ENCODE peak calls at places on chromosome 18, in seven cellular contexts. M is transverse colon, Q is prostate gland, T is spleen, N is K562, U is sigmoid colon, F is stomach. C is an unnamed sample. For H3K27me3 and H3K9me3, the result is how much of the 10 kb centered on the place peaks cover.

GRCh38 chr18:3493501-3494244 is 43.7 kb downstream of the TGIF1 start:
- DNase-seq in M (no peak), Q (no peak), T (no peak), N (no peak), U (no peak), F (no peak), C (no peak)

GRCh38 chr18:44741070-44741469 is 60.4 kb downstream of the SETBP1 start:
- DNase-seq in M (no peak), Q (no peak), T (no peak), N (no peak), U (no peak), F (no peak), C (no peak)

GRCh38 chr18:37230762-37231161 is 334.8 kb downstream of the CELF4 start:
- DNase-seq in M (no peak), Q (no peak), T (no peak), N (no peak), U (no peak), F (no peak), C (no peak)

GRCh38 chr18:68843467-68844089 is 45.7 kb downstream of the CCDC102B start:
- DNase-seq in M (no peak), Q (no peak), T (no peak), N (no peak), U (no peak), F (no peak), C (no peak)

GRCh38 chr18:36126668-36127067 is 2.5 kb downstream of the SLC39A6 start:
- DNase-seq in M (no peak), Q (no peak), T (no peak), N (no peak), U (no peak), F (no peak), C (no peak)

GRCh38 chr18:67282796-67283195 is 233.7 kb downstream of the DSEL start:
- DNase-seq in M (no peak), Q (no peak), T (no peak), N (no peak), U (no peak), F (no peak), C (no peak)

GRCh38 chr18:27404855-27405254 is 219.7 kb upstream of the CHST9 start:
- DNase-seq in M (no peak), Q (no peak), T (no peak), N (no peak), U (no peak), F (no peak), C (no peak)

GRCh38 chr18:34661464-34662087 is 48.5 kb upstream of the DTNA start:
- DNase-seq in M (no peak), Q (no peak), T (no peak), N (peak), U (no peak), F (no peak), C (no peak)

GRCh38 chr18:26515643-26516495 is 32.5 kb downstream of the KCTD1 start:
- DNase-seq in M (no peak), Q (no peak), T (no peak), N (no peak), U (no peak), F (no peak), C (no peak)

GRCh38 chr18:31099490-31100230 is 2.6 kb downstream of the DSC2 start:
- DNase-seq in M (peak), Q (no peak), T (no peak), N (no peak), U (no peak), F (no peak), C (no peak)

GRCh38 chr18:47863041-47863440 is 67.4 kb downstream of the SMAD2 start:
- DNase-seq in M (no peak), Q (no peak), T (no peak), N (no peak), U (no peak), F (no peak), C (no peak)

GRCh38 chr18:51196811-51197660 is 445 bp downstream of the MEX3C start:
- DNase-seq in M (peak), Q (peak), T (peak), N (peak), U (peak), F (peak), C (peak)

GRCh38 chr18:52409732-52410131 is 69.7 kb downstream of the DCC start:
- DNase-seq in M (peak), Q (no peak), T (no peak), N (no peak), U (no peak), F (no peak), C (no peak)

GRCh38 chr18:48409591-48410094 is 460 bp upstream of the ZBTB7C start:
- DNase-seq in M (no peak), Q (no peak), T (peak), N (no peak), U (no peak), F (no peak), C (no peak)

GRCh38 chr18:46761054-46761769 is 4.4 kb upstream of the ST8SIA5 start:
- DNase-seq in M (no peak), Q (no peak), T (no peak), N (no peak), U (no peak), F (no peak), C (no peak)

GRCh38 chr18:44852818-44853217 is 172.1 kb downstream of the SETBP1 start:
- DNase-seq in M (no peak), Q (no peak), T (no peak), N (no peak), U (no peak), F (no peak), C (no peak)

GRCh38 chr18:3060667-3061580 is 48.0 kb upstream of the LPIN2 start:
- DNase-seq in M (no peak), Q (no peak), T (no peak), N (no peak), U (no peak), F (no peak), C (no peak)

GRCh38 chr18:51236225-51236624 is 38.7 kb upstream of the MEX3C start:
- DNase-seq in M (no peak), Q (no peak), T (no peak), N (peak), U (no peak), F (no peak), C (no peak)

GRCh38 chr18:49813071-49813320 is 337 bp downstream of the ACAA2 start:
- DNase-seq in M (peak), Q (no peak), T (peak), N (peak), U (peak), F (peak), C (peak)

GRCh38 chr18:6203791-6204190 is 210.9 kb downstream of the L3MBTL4 start:
- DNase-seq in M (peak), Q (peak), T (no peak), N (no peak), U (no peak), F (peak), C (peak)

GRCh38 chr18:49061906-49062831 is 111.4 kb upstream of the SMAD7 start:
- DNase-seq in M (no peak), Q (no peak), T (no peak), N (peak), U (no peak), F (no peak), C (no peak)

GRCh38 chr18:34510926-34511325 is 199.2 kb upstream of the DTNA start:
- DNase-seq in M (no peak), Q (no peak), T (no peak), N (no peak), U (no peak), F (no peak), C (no peak)

GRCh38 chr18:59268722-59269562 is 4.3 kb downstream of the RAX start:
- DNase-seq in M (no peak), Q (no peak), T (peak), N (peak), U (no peak), F (no peak), C (no peak)

GRCh38 chr18:78725426-78725825 is 254.2 kb upstream of the SALL3 start:
- DNase-seq in M (no peak), Q (no peak), T (peak), N (no peak), U (peak), F (peak), C (no peak)

GRCh38 chr18:50748243-50749229 is 71.3 kb downstream of the MRO start:
- DNase-seq in M (no peak), Q (no peak), T (no peak), N (no peak), U (no peak), F (no peak), C (no peak)

GRCh38 chr18:55839350-55839749 is 251.4 kb upstream of the TCF4 start:
- DNase-seq in M (no peak), Q (no peak), T (no peak), N (no peak), U (no peak), F (no peak), C (no peak)
- H3K27me3 ChIP-seq in M (under half), Q (under half), T (under half), N (under half), U (under half), F (under half), C (under half)

GRCh38 chr18:61570070-61570469 is 236.8 kb downstream of the CDH20 start:
- DNase-seq in M (no peak), Q (no peak), T (no peak), N (no peak), U (no peak), F (no peak), C (no peak)

GRCh38 chr18:61574665-61575064 is 241.4 kb downstream of the CDH20 start:
- DNase-seq in M (no peak), Q (no peak), T (no peak), N (no peak), U (no peak), F (no peak), C (no peak)

GRCh38 chr18:61572871-61573270 is 239.6 kb downstream of the CDH20 start:
- DNase-seq in M (no peak), Q (no peak), T (no peak), N (no peak), U (no peak), F (no peak), C (no peak)

DNA sequence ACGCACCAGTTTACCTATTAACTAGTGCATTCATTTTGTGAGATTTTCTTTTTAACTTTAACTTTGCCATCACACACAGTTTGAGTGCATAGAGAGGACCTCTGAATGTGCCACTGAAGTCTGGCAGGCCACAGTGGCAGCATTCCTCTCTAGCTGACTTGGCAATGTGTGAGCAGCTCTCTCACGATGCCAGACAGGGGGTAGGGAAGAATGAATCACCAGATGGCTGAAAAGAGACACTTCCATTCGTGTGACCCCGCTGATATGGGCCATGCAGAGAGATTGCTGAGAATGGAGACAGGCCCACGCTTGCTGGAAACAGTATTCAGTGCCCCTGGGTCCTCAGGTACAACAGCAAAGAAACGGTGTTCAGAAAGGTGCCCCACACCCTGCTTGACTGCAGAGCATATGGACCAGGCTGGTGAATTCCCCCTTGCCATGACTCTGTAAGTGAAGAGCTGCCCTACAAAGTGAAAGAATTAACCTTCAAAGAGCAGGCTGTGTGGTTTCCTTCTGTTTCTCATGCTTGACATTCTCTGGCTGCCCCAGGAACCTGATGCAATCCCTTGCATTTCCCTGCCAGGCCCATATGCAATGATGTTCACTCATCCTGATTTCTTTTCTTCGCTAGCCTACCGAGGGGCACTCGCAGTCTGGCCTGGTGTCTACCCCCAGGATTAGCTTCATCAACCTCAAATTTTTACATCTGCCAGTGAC is 236.1 kb downstream of the CDH20 start:
- DNase-seq in M (no peak), Q (no peak), T (no peak), N (no peak), U (no peak), F (no peak), C (no peak)
- TF ChIP-seq POLR2AphosphoS5 in M (no peak), Q (no peak), T (no peak), N (no peak), U (no peak), F (no peak), C (no peak)

GRCh38 chr18:10228380-10228779 is 226.1 kb upstream of the APCDD1 start:
- DNase-seq in M (no peak), Q (no peak), T (no peak), N (no peak), U (no peak), F (no peak), C (no peak)

GRCh38 chr18:10226971-10227370 is 227.5 kb upstream of the APCDD1 start:
- DNase-seq in M (no peak), Q (no peak), T (no peak), N (no peak), U (no peak), F (no peak), C (no peak)

GRCh38 chr18:10231220-10231619 is 223.2 kb upstream of the APCDD1 start:
- DNase-seq in M (no peak), Q (no peak), T (no peak), N (no peak), U (no peak), F (no peak), C (no peak)

GRCh38 chr18:10230072-10230471 is 224.4 kb upstream of the APCDD1 start:
- DNase-seq in M (no peak), Q (no peak), T (no peak), N (peak), U (no peak), F (no peak), C (no peak)

GRCh38 chr18:10225300-10225699 is 229.1 kb upstream of the APCDD1 start:
- DNase-seq in M (no peak), Q (no peak), T (no peak), N (no peak), U (no peak), F (no peak), C (no peak)
- H3K9me3 ChIP-seq in M (under half), Q (under half), T (under half), N (under half), U (under half), F (under half), C (under half)

GRCh38 chr18:11672198-11672597 is 16.9 kb upstream of the GNAL start:
- DNase-seq in M (no peak), Q (no peak), T (no peak), N (no peak), U (no peak), F (no peak), C (no peak)
- H3K27me3 ChIP-seq in M (under half), Q (under half), T (under half), N (under half), U (under half), F (under half), C (under half)

GRCh38 chr18:62715829-62716678 is 713 bp downstream of the PHLPP1 start:
- DNase-seq in M (peak), Q (peak), T (peak), N (peak), U (peak), F (peak), C (peak)

GRCh38 chr18:62714671-62715438 is 486 bp upstream of the PHLPP1 start:
- DNase-seq in M (peak), Q (peak), T (peak), N (peak), U (peak), F (peak), C (peak)

GRCh38 chr18:62713651-62714247 is 1.6 kb upstream of the PHLPP1 start:
- DNase-seq in M (no peak), Q (no peak), T (peak), N (no peak), U (no peak), F (no peak), C (no peak)

GRCh38 chr18:62716679-62717058 is 1.3 kb downstream of the PHLPP1 start:
- DNase-seq in M (peak), Q (peak), T (peak), N (peak), U (peak), F (peak), C (no peak)

GRCh38 chr18:62715439-62715792 is at the start of gene PHLPP1:
- DNase-seq in M (no peak), Q (no peak), T (no peak), N (no peak), U (no peak), F (no peak), C (no peak)
- TF ChIP-seq POLR2AphosphoS5 in M (no peak), Q (no peak), T (no peak), N (no peak), U (peak), F (no peak), C (no peak)

GRCh38 chr18:79735071-79735980 is 55.7 kb downstream of the CTDP1 start:
- DNase-seq in M (no peak), Q (no peak), T (peak), N (no peak), U (peak), F (no peak), C (peak)

GRCh38 chr18:79733996-79734770 is 54.6 kb downstream of the CTDP1 start:
- DNase-seq in M (no peak), Q (no peak), T (peak), N (no peak), U (no peak), F (no peak), C (no peak)

GRCh38 chr18:79730804-79731203 is 51.2 kb downstream of the CTDP1 start:
- DNase-seq in M (no peak), Q (no peak), T (no peak), N (no peak), U (no peak), F (no peak), C (no peak)

GRCh38 chr18:79733135-79733609 is 53.6 kb downstream of the CTDP1 start:
- DNase-seq in M (no peak), Q (no peak), T (no peak), N (no peak), U (no peak), F (no peak), C (no peak)

GRCh38 chr18:79732721-79733025 is 53.1 kb downstream of the CTDP1 start:
- DNase-seq in M (no peak), Q (no peak), T (no peak), N (no peak), U (no peak), F (no peak), C (no peak)
- H3K9me3 ChIP-seq in M (under half), Q (under half), T (half or more), N (under half), U (under half), F (half or more), C (under half)

DNA sequence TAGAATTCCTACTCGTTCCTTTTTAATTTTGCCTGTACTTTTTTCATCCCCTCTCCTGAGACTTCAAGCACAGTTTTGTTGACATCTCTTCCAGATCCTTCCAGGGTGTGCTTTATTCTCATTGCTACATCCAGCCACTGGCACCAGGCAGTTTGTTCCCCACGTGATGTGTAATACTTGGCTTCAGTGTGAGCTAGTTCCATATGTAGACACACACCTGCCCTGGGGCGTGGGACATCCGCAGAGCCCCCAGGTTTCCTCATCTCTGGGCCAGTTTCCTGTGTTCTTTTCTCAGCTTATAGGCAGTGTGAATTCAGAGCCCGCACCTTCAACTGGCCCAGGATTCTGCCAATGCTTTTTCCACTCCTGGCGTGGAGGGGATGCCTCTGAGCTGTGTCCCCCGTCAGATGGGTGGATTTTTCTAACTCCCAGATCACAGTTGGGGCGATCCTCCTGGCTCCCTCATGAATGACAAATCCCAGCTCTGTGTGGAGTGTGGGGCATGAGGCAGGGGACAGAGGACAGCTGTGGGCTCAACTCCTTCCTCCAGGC is 46.6 kb downstream of the DIPK1C start:
- DNase-seq in M (no peak), Q (no peak), T (no peak), N (no peak), U (no peak), F (peak), C (no peak)
- H3K27me3 ChIP-seq in M (under half), Q (under half), T (under half), N (under half), U (under half), F (under half), C (under half)